ENCODE peak calls at places on chromosome 18, in five cellular contexts. L is tibial artery, X is IMR-90, K is cardiac fibroblast, J is kidney. O is an unnamed sample.

GRCh38 chr18:59275406-59275949 is 2.2 kb upstream of the RAX start:
- DNase-seq in L (no peak), X (no peak), K (no peak), J (no peak), O (no peak)

GRCh38 chr18:51251625-51252024 is 54.1 kb upstream of the MEX3C start:
- DNase-seq in L (no peak), X (no peak), K (no peak), J (no peak), O (no peak)

GRCh38 chr18:49933530-49933929 is 120.2 kb upstream of the ACAA2 start:
- DNase-seq in L (no peak), X (peak), K (peak), J (no peak), O (peak)

GRCh38 chr18:3350566-3351527 is 88.9 kb downstream of the MYL12B start:
- DNase-seq in L (no peak), X (peak), K (no peak), J (no peak), O (no peak)

GRCh38 chr18:9638886-9639285 is 24.5 kb upstream of the PPP4R1 start:
- DNase-seq in L (no peak), X (no peak), K (no peak), J (no peak), O (no peak)

GRCh38 chr18:46915800-46916550 is 1.3 kb downstream of the PIAS2 start:
- DNase-seq in L (no peak), X (peak), K (no peak), J (no peak), O (no peak)

GRCh38 chr18:70640336-70640887 is 351.6 kb downstream of the SOCS6 start:
- DNase-seq in L (no peak), X (no peak), K (no peak), J (no peak), O (no peak)

GRCh38 chr18:23963443-23964185 is 50.9 kb upstream of the TTC39C start:
- DNase-seq in L (no peak), X (no peak), K (no peak), J (no peak), O (no peak)

GRCh38 chr18:79576686-79577351 is 102.8 kb upstream of the CTDP1 start:
- DNase-seq in L (no peak), X (peak), K (peak), J (peak), O (peak)

GRCh38 chr18:7233398-7233797 is 2.5 kb downstream of the LRRC30 start:
- DNase-seq in L (no peak), X (no peak), K (peak), J (no peak), O (no peak)

GRCh38 chr18:76476665-76477561 is 18.1 kb downstream of the ZNF516 start:
- DNase-seq in L (no peak), X (peak), K (peak), J (no peak), O (peak)

GRCh38 chr18:3114456-3114855 is 101.5 kb upstream of the LPIN2 start:
- DNase-seq in L (no peak), X (no peak), K (no peak), J (no peak), O (peak)

GRCh38 chr18:3224223-3224622 is 4.5 kb upstream of the MYOM1 start:
- DNase-seq in L (no peak), X (no peak), K (no peak), J (no peak), O (no peak)

GRCh38 chr18:34128436-34128835 is 96.3 kb downstream of the NOL4 start:
- DNase-seq in L (no peak), X (peak), K (no peak), J (no peak), O (no peak)

GRCh38 chr18:50315100-50315871 is 27.8 kb upstream of the CXXC1 start:
- DNase-seq in L (no peak), X (no peak), K (no peak), J (no peak), O (no peak)

GRCh38 chr18:28692337-28692736 is 515.4 kb upstream of the CDH2 start:
- DNase-seq in L (no peak), X (no peak), K (no peak), J (no peak), O (no peak)

GRCh38 chr18:45837283-45838070 is 12.0 kb downstream of the SIGLEC15 start:
- DNase-seq in L (no peak), X (no peak), K (peak), J (peak), O (peak)
- TF ChIP-seq CTCF in L (peak), X (no peak), K (no peak), J (peak), O (peak)

DNA sequence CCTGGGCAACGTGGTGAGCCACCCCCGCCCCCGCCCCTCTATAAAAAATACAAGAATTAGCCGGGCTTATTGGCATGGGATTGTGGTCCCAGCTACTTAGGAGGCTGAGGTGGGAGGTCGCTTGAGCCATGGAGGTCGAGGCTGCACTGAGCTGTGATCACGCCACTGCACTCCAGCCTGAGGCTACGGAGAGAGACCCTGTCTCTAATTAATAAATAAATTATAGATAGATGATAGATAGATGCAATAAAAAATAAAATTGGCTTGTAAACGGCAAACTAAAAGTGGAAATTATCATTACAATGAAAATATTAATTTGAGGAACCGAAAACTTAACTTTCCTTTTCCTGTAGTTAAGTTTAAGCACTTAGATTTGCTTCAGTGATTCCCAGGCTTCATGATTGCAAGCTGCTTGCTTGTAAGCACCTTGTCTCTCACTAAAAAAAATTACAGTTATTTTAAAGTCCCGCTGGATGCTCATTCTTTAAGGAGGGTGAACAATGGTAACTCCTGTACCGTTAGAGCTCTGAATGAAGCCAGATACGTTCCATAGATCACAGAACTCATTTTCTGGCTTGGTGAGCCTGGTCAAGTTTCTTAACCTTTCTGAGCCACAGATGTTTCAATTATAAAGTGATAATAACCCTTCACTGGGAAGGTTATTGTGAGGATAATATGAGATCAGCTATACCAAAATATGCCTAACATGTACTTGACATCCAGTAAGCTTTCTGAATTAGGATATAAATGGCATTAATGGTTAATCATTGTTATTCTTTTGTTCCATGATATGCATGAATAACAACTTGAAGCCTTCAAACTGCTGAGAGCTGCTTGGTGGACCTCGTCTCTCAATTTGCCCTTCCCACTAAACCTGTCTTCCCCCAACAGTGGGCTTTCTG is 9.4 kb upstream of the NARS1 start:
- DNase-seq in L (no peak), X (no peak), K (no peak), J (no peak), O (no peak)
- H3K4me3 ChIP-seq in L (peak), X (peak), K (peak), J (peak), O (peak)

GRCh38 chr18:35444636-35445035 is 53.1 kb downstream of the INO80C start:
- DNase-seq in L (no peak), X (no peak), K (no peak), J (no peak), O (no peak)

GRCh38 chr18:35443847-35444246 is 53.9 kb downstream of the INO80C start:
- DNase-seq in L (no peak), X (no peak), K (no peak), J (no peak), O (no peak)

GRCh38 chr18:35442701-35443100 is 55.1 kb downstream of the INO80C start:
- DNase-seq in L (no peak), X (no peak), K (no peak), J (no peak), O (peak)

GRCh38 chr18:35443434-35443833 is 54.3 kb downstream of the INO80C start:
- DNase-seq in L (no peak), X (no peak), K (no peak), J (no peak), O (no peak)

DNA sequence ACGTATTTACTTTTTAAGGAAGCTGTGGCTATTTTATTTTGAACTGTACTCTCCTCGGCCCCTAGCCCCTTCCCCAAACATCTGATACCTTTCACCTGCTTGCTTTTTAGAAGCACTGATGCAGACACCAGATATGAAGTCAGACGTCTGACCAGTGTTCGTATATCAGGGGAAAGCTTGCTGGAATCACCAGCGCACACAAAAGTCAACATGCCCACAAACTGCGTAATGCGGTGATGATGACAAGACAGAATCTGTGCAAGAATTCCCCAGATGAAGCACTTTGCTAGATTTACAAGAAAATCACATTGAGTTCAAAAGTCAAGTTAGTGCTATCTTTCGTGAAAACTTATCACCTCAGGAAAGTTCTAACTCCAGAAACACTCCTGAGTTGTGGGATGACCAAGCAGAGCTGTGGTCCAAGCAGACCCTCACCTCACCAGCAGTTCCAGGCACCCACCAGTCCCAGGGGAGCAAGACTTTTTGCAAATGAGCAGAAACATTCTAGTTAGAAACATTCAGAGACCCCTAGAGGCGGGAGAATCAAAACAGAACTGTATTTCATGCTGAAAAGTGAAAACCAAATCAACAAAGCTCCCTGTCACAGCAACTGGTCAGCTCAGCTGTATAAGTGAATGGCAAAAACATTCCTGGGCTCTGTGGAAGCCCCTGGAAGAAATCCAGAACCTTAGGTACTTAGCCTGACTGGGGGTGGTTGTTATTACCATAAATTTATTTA is 55.7 kb downstream of the INO80C start:
- DNase-seq in L (no peak), X (no peak), K (no peak), J (no peak), O (peak)
- TF ChIP-seq CTCF in L (no peak), X (no peak), K (no peak), J (no peak), O (no peak)

GRCh38 chr18:22179174-22179573 is 9.8 kb downstream of the GATA6 start:
- DNase-seq in L (no peak), X (no peak), K (peak), J (no peak), O (no peak)

GRCh38 chr18:22179631-22180030 is 10.2 kb downstream of the GATA6 start:
- DNase-seq in L (no peak), X (no peak), K (peak), J (no peak), O (no peak)

GRCh38 chr18:22176282-22176621 is 6.9 kb downstream of the GATA6 start:
- DNase-seq in L (no peak), X (no peak), K (no peak), J (no peak), O (no peak)

GRCh38 chr18:22176622-22177495 is 7.5 kb downstream of the GATA6 start:
- DNase-seq in L (peak), X (no peak), K (peak), J (no peak), O (peak)

DNA sequence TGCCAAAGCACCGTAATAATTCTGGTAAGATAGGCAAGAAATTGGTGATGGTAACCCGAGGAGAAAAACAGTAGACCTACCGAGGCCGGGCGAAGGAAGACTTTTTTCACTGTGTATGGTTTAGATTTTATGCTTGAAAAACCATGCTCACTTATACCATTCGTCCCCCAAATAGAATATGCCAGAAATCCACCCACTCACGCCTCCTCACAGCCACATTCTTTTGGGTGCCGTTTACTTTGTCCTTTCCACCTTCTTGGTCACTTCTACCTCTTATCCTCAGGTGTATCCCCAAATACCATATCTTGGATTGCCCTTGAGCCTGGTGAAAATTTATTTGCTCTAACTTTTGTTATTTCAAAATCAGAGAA is 8.1 kb downstream of the GATA6 start:
- DNase-seq in L (no peak), X (no peak), K (peak), J (no peak), O (no peak)
- H3K4me3 ChIP-seq in L (peak), X (no peak), K (no peak), J (no peak), O (peak)

GRCh38 chr18:8529609-8530008 is 79.6 kb upstream of the RAB12 start:
- DNase-seq in L (no peak), X (no peak), K (no peak), J (no peak), O (no peak)

GRCh38 chr18:8522756-8523155 is 86.5 kb upstream of the RAB12 start:
- DNase-seq in L (no peak), X (no peak), K (no peak), J (no peak), O (no peak)

GRCh38 chr18:8526316-8526715 is 82.9 kb upstream of the RAB12 start:
- DNase-seq in L (no peak), X (no peak), K (no peak), J (no peak), O (no peak)

GRCh38 chr18:8520266-8520665 is 89.0 kb upstream of the RAB12 start:
- DNase-seq in L (no peak), X (no peak), K (no peak), J (no peak), O (no peak)

DNA sequence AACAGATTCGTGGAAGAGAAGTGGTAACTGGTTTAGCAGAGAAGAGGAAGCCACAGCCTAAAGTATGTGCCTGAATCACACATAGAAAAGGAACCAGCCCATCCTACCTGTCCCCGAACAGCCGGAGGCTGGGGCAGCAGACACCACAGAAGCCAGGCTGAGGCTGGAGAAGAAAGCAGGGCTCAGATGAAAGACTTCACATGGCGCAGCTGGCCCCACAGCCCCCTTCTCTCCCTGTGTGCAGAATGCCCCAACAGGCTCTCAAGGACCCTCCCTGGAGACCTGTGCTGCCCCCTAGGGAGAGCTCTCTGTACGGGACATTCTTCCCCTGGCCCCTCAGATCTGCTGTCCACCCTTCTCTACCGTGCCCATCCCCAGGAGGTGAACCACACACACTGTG is 83.5 kb upstream of the RAB12 start:
- DNase-seq in L (no peak), X (no peak), K (no peak), J (no peak), O (no peak)
- TF ChIP-seq CTCF in L (no peak), X (no peak), K (no peak), J (no peak), O (peak)

O was measured in fibroblast of villous mesenchyme.